ENCODE peak calls at places on chromosome 16, in six cellular contexts. V is GM12878, X is endothelial cell of umbilical vein, E is A549, W is HepG2, I is K562. T is an unnamed sample.

GRCh38 chr16:566475-567361 is at the start of gene NHLRC4:
- DNase-seq in V (no peak), W (peak; percentile 50), I (peak; percentile 74), X (peak; percentile 65), E (no peak), T (peak; percentile 87)

GRCh38 chr16:14501331-14502255 is 128.5 kb downstream of the PARN start:
- DNase-seq in V (peak; percentile 50), I (peak; percentile 71), X (peak; percentile 85), W (peak; percentile 92), E (peak; percentile 95), T (peak; percentile 53)

GRCh38 chr16:54034684-54035083 is 251.9 kb downstream of the IRX3 start:
- DNase-seq in I (no peak), V (no peak), X (peak; percentile 17), W (no peak), E (no peak), T (peak; percentile 58)

GRCh38 chr16:3094289-3095027 is 4.6 kb downstream of the ZSCAN10 start:
- DNase-seq in W (peak; percentile 55), E (peak; percentile 69), I (peak; percentile 69), X (peak; percentile 74), V (no peak), T (peak; percentile 75)

GRCh38 chr16:19008245-19008644 is 24.5 kb downstream of the TMC7 start:
- DNase-seq in V (no peak), E (no peak), I (no peak), X (no peak), W (peak; percentile 71), T (no peak)

GRCh38 chr16:16042076-16042475 is 92.7 kb downstream of the ABCC1 start:
- DNase-seq in E (no peak), I (no peak), W (no peak), X (peak; percentile 54), V (no peak), T (no peak)

GRCh38 chr16:3097266-3097665 is 1.8 kb downstream of the ZSCAN10 start:
- DNase-seq in W (no peak), I (no peak), E (no peak), X (no peak), V (no peak), T (no peak)

GRCh38 chr16:68406458-68407041 is 41.8 kb downstream of the SMPD3 start:
- DNase-seq in E (no peak), W (no peak), X (no peak), V (no peak), I (no peak), T (no peak)

GRCh38 chr16:84811529-84811928 is 8.3 kb upstream of the CRISPLD2 start:
- DNase-seq in I (no peak), X (no peak), V (no peak), E (no peak), W (no peak), T (no peak)
- TF ChIP-seq MYC in I (no peak), X (no peak), V (no peak), E (no peak), W (no peak), T (no peak)

DNA sequence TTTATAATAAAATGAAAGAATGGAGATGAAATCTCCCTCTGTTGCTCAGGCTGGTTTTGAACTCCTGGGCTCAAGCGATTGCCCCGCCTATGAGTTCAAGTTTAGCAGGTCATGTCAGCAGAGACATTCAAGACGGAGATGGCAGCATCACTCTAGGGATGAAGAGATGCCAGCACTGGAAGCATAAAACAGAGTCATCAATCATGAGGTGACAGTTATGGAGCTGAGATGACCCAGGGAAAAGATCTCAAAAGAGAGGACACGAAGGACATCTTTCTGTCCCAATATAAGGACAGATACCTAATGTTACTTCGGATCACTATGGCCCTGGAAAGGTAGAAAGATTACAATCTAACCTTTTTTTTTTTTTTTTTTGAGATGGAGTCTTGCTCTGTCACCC is 11.0 kb upstream of the LCMT1 start:
- DNase-seq in I (no peak), E (no peak), W (no peak), X (no peak), V (no peak), T (no peak)
- H3K4me3 ChIP-seq in I (no peak overlapping the region), E (no peak overlapping the region), W (no peak overlapping the region), X (no peak overlapping the region), V (no peak overlapping the region), T (no peak overlapping the region)

DNA sequence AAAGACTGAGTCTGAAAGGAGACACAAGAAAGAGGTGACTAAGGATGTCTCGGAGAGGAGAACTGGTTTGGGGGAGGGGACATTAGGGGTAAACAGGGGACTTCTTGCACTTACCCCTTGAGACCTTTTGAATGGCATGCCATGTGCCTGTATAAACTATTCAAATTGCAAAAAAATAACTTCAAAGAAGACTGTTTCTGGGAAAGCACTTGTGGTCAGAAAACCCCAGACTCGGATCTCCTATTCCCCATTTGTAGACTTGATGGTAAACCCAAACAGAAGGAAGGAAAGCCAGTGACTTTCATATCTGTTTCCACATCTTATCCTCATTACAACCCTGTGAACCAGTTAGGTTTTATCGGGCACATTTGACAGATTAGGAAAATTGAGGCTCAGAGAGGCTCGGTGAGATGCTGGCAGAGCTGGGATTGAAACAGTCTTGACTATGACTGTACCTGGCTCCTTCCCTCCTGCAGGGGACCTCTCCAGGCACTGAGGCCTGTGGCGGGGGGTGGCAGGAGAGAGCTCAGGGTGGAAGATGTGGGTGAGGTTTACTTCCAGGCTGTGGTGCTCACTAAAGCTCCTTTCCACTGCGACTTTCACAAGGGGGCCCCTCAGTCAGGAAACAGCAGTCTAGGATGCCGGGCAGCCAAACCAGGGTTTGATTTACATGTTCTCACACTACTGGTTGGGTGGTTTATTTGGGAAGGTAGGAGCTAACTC is 30.5 kb upstream of the PLCG2 start:
- DNase-seq in X (no peak), I (no peak), W (no peak), E (no peak), V (peak; percentile 47), T (peak; percentile 48)
- TF ChIP-seq CTCF in X (no peak), I (no peak), W (no peak), E (no peak), V (peak; percentile 16), T (no peak)

GRCh38 chr16:7405166-7405565 is 72.5 kb downstream of the RBFOX1 start:
- DNase-seq in I (no peak), V (no peak), E (peak; percentile 8), X (no peak), W (peak; percentile 46), T (no peak)
- TF ChIP-seq MYC in I (no peak), V (no peak), E (no peak), X (no peak), W (no peak), T (no peak)

T was measured in NB4.